ENCODE peak calls at places on chromosomes 7 and 10, in seven cellular contexts. W is activated T-helper 9 cell treated with anti-CD3 and anti-CD28 coated beads, Interleukin-2, amount 50 U/mL, for 16 hours; P is activated gamma-delta T cell; L is adrenal gland; Z is foreskin fibroblast; Q is NCI-H748 treated with DMSO at 0.1 percent for 48 hours; M is left cardiac atrium. H is an unnamed sample.

GRCh38 chr10:84825330-84825729 is 496.9 kb downstream of the CCSER2 start:
- DNase-seq in P (no peak), W (no peak), L (no peak), Z (no peak), Q (no peak), M (peak; percentile 42), H (no peak)

GRCh38 chr10:35003906-35004305 is 86.2 kb downstream of the CUL2 start:
- DNase-seq in L (no peak), Q (no peak), Z (no peak), M (no peak), P (no peak), W (no peak), H (no peak)

GRCh38 chr10:130606001-130606405 is 469.8 kb downstream of the GLRX3 start:
- DNase-seq in M (no peak), W (no peak), L (no peak), Q (no peak), Z (no peak), P (no peak), H (no peak)

GRCh38 chr7:73870041-73870492 is 9.1 kb downstream of the TMEM270 start:
- DNase-seq in W (no peak), P (no peak), Q (no peak), L (no peak), M (peak; percentile 31), Z (no peak), H (no peak)

GRCh38 chr7:24757799-24758275 is 573 bp upstream of the GSDME start:
- DNase-seq in M (no peak), P (no peak), W (no peak), Q (no peak), Z (peak; percentile 51), L (no peak), H (no peak)

GRCh38 chr7:99473315-99473596 is 566 bp downstream of the ZNF789 start:
- DNase-seq in P (no peak), Q (peak; percentile 10), W (no peak), Z (peak; percentile 62), L (peak; percentile 38), M (peak; percentile 21), H (peak; percentile 83)

GRCh38 chr7:155043756-155044155 is 26.4 kb upstream of the HTR5A start:
- DNase-seq in P (no peak), M (no peak), Z (no peak), Q (no peak), L (no peak), W (no peak), H (no peak)

GRCh38 chr10:70233939-70234300 is 691 bp upstream of the PPA1 start:
- DNase-seq in P (no peak), M (no peak), Z (no peak), W (no peak), L (no peak), Q (no peak), H (no peak)

GRCh38 chr10:120195984-120196712 is 260.9 kb upstream of the PLPP4 start:
- DNase-seq in P (no peak), W (no peak), L (no peak), Z (no peak), Q (no peak), M (no peak), H (no peak)

GRCh38 chr10:100356067-100357017 is 9.3 kb downstream of the SCD start:
- DNase-seq in Q (no peak), W (no peak), P (no peak), M (no peak), L (no peak), Z (no peak), H (no peak)

GRCh38 chr10:123766761-123767160 is 100.6 kb downstream of the GPR26 start:
- DNase-seq in Q (no peak), P (no peak), M (no peak), W (no peak), Z (no peak), L (no peak), H (no peak)

GRCh38 chr10:10847313-10847712 is 170.4 kb upstream of the CELF2 start:
- DNase-seq in Q (no peak), M (no peak), L (no peak), P (no peak), W (no peak), Z (no peak), H (no peak)

GRCh38 chr10:71963756-71964668 is at the start of gene CHST3:
- DNase-seq in W (no peak), M (peak; percentile 86), P (no peak), L (peak; percentile 78), Q (no peak), Z (no peak), H (peak; percentile 59)

GRCh38 chr10:29389935-29390334 is 101.1 kb downstream of the LYZL1 start:
- DNase-seq in L (no peak), M (no peak), P (no peak), Q (no peak), Z (no peak), W (no peak), H (no peak)

GRCh38 chr10:2111936-2112335 is 374.6 kb upstream of the ADARB2 start:
- DNase-seq in M (no peak), P (no peak), W (no peak), Z (no peak), Q (no peak), L (no peak), H (peak; percentile 24)

GRCh38 chr10:81502677-81503359 is 372.2 kb upstream of the NRG3 start:
- DNase-seq in M (no peak), Z (no peak), W (no peak), P (no peak), L (no peak), Q (no peak), H (no peak)

GRCh38 chr10:14093735-14094484 is 236.8 kb downstream of the FRMD4A start:
- DNase-seq in M (no peak), P (no peak), L (no peak), W (no peak), Q (peak; percentile 21), Z (peak; percentile 40), H (no peak)

GRCh38 chr10:813286-813685 is 118.2 kb downstream of the LARP4B start:
- DNase-seq in P (no peak), W (no peak), L (no peak), M (no peak), Q (no peak), Z (no peak), H (no peak)

GRCh38 chr7:99563650-99564049 is 5.2 kb downstream of the ZNF655 start:
- DNase-seq in W (no peak), Q (no peak), P (no peak), Z (no peak), M (no peak), L (peak; percentile 73), H (peak; percentile 63)

GRCh38 chr10:27695704-27696103 is 49.9 kb downstream of the MKX start:
- DNase-seq in Z (no peak), W (no peak), P (no peak), L (no peak), Q (no peak), M (no peak), H (no peak)

GRCh38 chr7:111475419-111475748 is 86.9 kb downstream of the IMMP2L start:
- DNase-seq in M (no peak), P (no peak), Z (no peak), L (no peak), Q (no peak), W (no peak), H (no peak)

GRCh38 chr7:117251687-117252086 is 71.2 kb downstream of the WNT2 start:
- DNase-seq in Z (peak; percentile 84), W (no peak), M (no peak), L (no peak), P (no peak), Q (no peak), H (no peak)

GRCh38 chr10:90326498-90327267 is 531.2 kb downstream of the HTR7 start:
- DNase-seq in W (no peak), M (no peak), Z (peak; percentile 51), Q (no peak), P (no peak), L (no peak), H (no peak)

GRCh38 chr7:30980194-30980593 is 16.4 kb downstream of the GHRHR start:
- DNase-seq in M (no peak), P (no peak), L (no peak), W (no peak), Z (no peak), Q (no peak), H (no peak)

GRCh38 chr10:77357611-77358010 is 280.0 kb downstream of the KCNMA1 start:
- DNase-seq in W (no peak), Z (peak; percentile 48), Q (no peak), M (no peak), L (no peak), P (no peak), H (no peak)

GRCh38 chr7:151426486-151426905 is 13.4 kb downstream of the CRYGN start:
- DNase-seq in Z (peak; percentile 29), P (no peak), W (no peak), M (peak; percentile 85), Q (no peak), L (peak; percentile 82), H (peak; percentile 98)

GRCh38 chr10:21732067-21732772 is 198.2 kb downstream of the MLLT10 start:
- DNase-seq in Q (peak; percentile 30), W (peak; percentile 8), M (peak; percentile 74), Z (peak; percentile 70), L (peak; percentile 76), P (no peak), H (no peak)

GRCh38 chr7:28845106-28845505 is 113.0 kb downstream of the TRIL start:
- DNase-seq in P (no peak), M (no peak), Z (no peak), W (no peak), L (no peak), Q (no peak), H (no peak)

GRCh38 chr7:43761382-43761781 is 2.9 kb downstream of the BLVRA start:
- DNase-seq in Z (no peak), L (no peak), P (no peak), M (no peak), Q (no peak), W (no peak), H (no peak)

GRCh38 chr7:151843181-151843580 is 33.7 kb downstream of the PRKAG2 start:
- DNase-seq in W (no peak), P (no peak), Q (no peak), M (no peak), L (no peak), Z (peak; percentile 24), H (no peak)

GRCh38 chr7:117656806-117657205 is 177.0 kb downstream of the CFTR start:
- DNase-seq in W (no peak), Z (no peak), M (no peak), L (no peak), Q (no peak), P (no peak), H (peak; percentile 80)

H was measured in LoVo.